ENCODE peak calls at places on chromosomes 16 and 17, in six cellular contexts. M is uterus; N is IMR-90; K is left ventricle myocardium inferior; C is CD4-positive, alpha-beta T cell; D is endodermal cell. L is an unnamed sample.
A peak's percentile ranks its signal among the peaks of the same experiment; 100 is the strongest.

GRCh38 chr16:48609453-48610023 is 442 bp downstream of the N4BP1 start:
- DNase-seq in K (peak; percentile 74), D (no peak), N (peak; percentile 54), M (no peak), C (peak; percentile 44), L (peak; percentile 65)

GRCh38 chr16:30382398-30383015 is at the start of gene SEPTIN1:
- DNase-seq in C (peak; percentile 77), K (no peak), D (no peak), M (no peak), N (no peak), L (no peak)

GRCh38 chr16:3570420-3571062 is 6.7 kb downstream of the NLRC3 start:
- DNase-seq in D (peak; percentile 81), K (no peak), N (no peak), C (no peak), M (no peak), L (no peak)

GRCh38 chr16:74984194-74984669 is 691 bp downstream of the WDR59 start:
- DNase-seq in D (no peak), M (no peak), C (no peak), N (peak; percentile 34), K (no peak), L (no peak)

GRCh38 chr17:48113201-48113676 is 5.7 kb downstream of the SNX11 start:
- DNase-seq in M (no peak), K (no peak), D (no peak), C (peak; percentile 61), N (no peak), L (no peak)

GRCh38 chr16:19113577-19114358 is at the start of gene ITPRIPL2:
- DNase-seq in K (peak; percentile 93), N (peak; percentile 85), M (peak; percentile 90), D (peak; percentile 86), C (no peak), L (peak; percentile 14)

GRCh38 chr16:58556678-58557077 is 41.4 kb downstream of the SETD6 start:
- DNase-seq in C (no peak), N (peak; percentile 43), M (no peak), K (no peak), D (no peak), L (no peak)

GRCh38 chr16:88633684-88634140 is 4.7 kb upstream of the IL17C start:
- DNase-seq in C (peak; percentile 27), N (peak; percentile 13), K (no peak), M (no peak), D (peak; percentile 90), L (no peak)

GRCh38 chr16:77675464-77676324 is 46.6 kb upstream of the NUDT7 start:
- DNase-seq in C (peak; percentile 47), N (peak; percentile 78), M (peak; percentile 51), D (peak; percentile 93), K (peak; percentile 32), L (peak; percentile 44)

GRCh38 chr17:48995332-48995870 is 1.8 kb upstream of the IGF2BP1 start:
- DNase-seq in D (peak; percentile 93), M (no peak), C (no peak), N (no peak), K (no peak), L (no peak)

GRCh38 chr16:29745853-29746345 is at the start of gene C16orf54:
- DNase-seq in N (no peak), K (peak; percentile 70), D (no peak), C (peak; percentile 92), M (peak; percentile 29), L (peak; percentile 5)

GRCh38 chr17:19443148-19443547 is 32.1 kb downstream of the RNF112 start:
- DNase-seq in D (no peak), K (no peak), M (no peak), N (no peak), C (no peak), L (no peak)

GRCh38 chr16:2531696-2532493 is 687 bp upstream of the CEMP1 start:
- DNase-seq in N (peak; percentile 95), M (peak; percentile 98), K (peak; percentile 99), D (peak; percentile 99), C (peak; percentile 96), L (peak; percentile 95)

GRCh38 chr17:42075789-42076188 is 22.5 kb downstream of the ZNF385C start:
- DNase-seq in D (no peak), C (no peak), K (no peak), N (no peak), M (no peak), L (no peak)

GRCh38 chr17:38539386-38539785 is 66.4 kb downstream of the SRCIN1 start:
- DNase-seq in K (no peak), D (no peak), M (no peak), C (no peak), N (no peak), L (no peak)

GRCh38 chr16:4690946-4691665 is 2.3 kb upstream of the NUDT16L1 start:
- DNase-seq in M (no peak), K (no peak), D (peak; percentile 48), C (no peak), N (no peak), L (no peak)

GRCh38 chr17:78787444-78787843 is 5.4 kb upstream of the CYTH1 start:
- DNase-seq in K (no peak), N (no peak), C (no peak), M (no peak), D (no peak), L (no peak)

GRCh38 chr17:72222971-72223370 is 102.2 kb downstream of the SOX9 start:
- DNase-seq in M (no peak), N (no peak), D (no peak), C (no peak), K (no peak), L (no peak)

GRCh38 chr17:48351916-48352332 is 78.1 kb downstream of the SKAP1 start:
- DNase-seq in C (no peak), N (peak; percentile 67), K (no peak), D (no peak), M (no peak), L (no peak)

GRCh38 chr17:49422714-49423113 is 8.0 kb upstream of the PHB1 start:
- DNase-seq in N (no peak), C (no peak), K (no peak), D (no peak), M (no peak), L (no peak)

GRCh38 chr16:85689285-85689949 is 663 bp upstream of the GINS2 start:
- DNase-seq in N (no peak), D (no peak), M (no peak), K (no peak), C (no peak), L (no peak)

GRCh38 chr17:66287911-66288310 is 14.5 kb upstream of the PRKCA start:
- DNase-seq in M (no peak), D (no peak), C (no peak), N (no peak), K (no peak), L (no peak)

GRCh38 chr16:67163164-67163902 is 1.2 kb upstream of the HSF4 start:
- DNase-seq in M (no peak), K (peak; percentile 68), D (peak; percentile 82), N (peak; percentile 35), C (peak; percentile 28), L (peak; percentile 82)

GRCh38 chr17:40484973-40485530 is 16.4 kb downstream of the TNS4 start:
- DNase-seq in N (no peak), M (no peak), C (no peak), K (no peak), D (no peak), L (no peak)
- H3K27ac ChIP-seq in N (peak overlapping the region; percentile 89), M (peak overlapping the region; percentile 86), C (no peak overlapping the region), K (no peak overlapping the region), D (no peak overlapping the region), L (no peak overlapping the region)

DNA sequence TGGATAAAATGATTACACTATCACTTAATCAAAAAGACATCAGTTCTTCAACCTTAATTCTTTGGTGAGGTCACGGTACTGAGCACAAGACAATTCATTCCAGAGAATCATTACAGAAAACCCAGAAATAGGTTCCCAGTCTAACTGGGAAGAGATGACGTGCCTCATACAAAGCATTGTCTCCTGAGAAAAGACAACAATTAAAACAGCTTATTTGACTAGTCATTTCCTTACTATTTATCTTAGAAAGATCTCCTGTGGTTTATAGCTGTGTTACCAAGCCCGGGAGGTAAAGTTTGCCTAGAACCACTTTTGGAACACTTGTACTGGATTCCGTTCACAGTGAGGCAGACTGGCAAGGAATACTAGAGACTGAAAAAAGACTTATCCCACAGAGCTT is 5.1 kb downstream of the PHF12 start:
- DNase-seq in M (no peak), D (no peak), K (no peak), N (peak; percentile 78), C (no peak), L (no peak)
- H3K27ac ChIP-seq in M (peak overlapping the region; percentile 22), D (no peak overlapping the region), K (peak overlapping the region; percentile 100), N (no peak overlapping the region), C (no peak overlapping the region), L (peak overlapping the region; percentile 31)

GRCh38 chr16:82638095-82638798 is 11.5 kb downstream of the CDH13 start:
- DNase-seq in N (peak; percentile 95), K (no peak), M (no peak), D (no peak), C (no peak), L (no peak)
- H3K27ac ChIP-seq in N (peak overlapping the region; percentile 90), K (peak overlapping the region; percentile 73), M (no peak overlapping the region), D (no peak overlapping the region), C (no peak overlapping the region), L (no peak overlapping the region)

GRCh38 chr17:80269405-80269807 is 8.8 kb downstream of the RNF213 start:
- DNase-seq in K (no peak), M (no peak), N (no peak), D (no peak), C (no peak), L (no peak)
- H3K27ac ChIP-seq in K (no peak overlapping the region), M (no peak overlapping the region), N (no peak overlapping the region), D (peak overlapping the region; percentile 96), C (no peak overlapping the region), L (no peak overlapping the region)

GRCh38 chr16:12079411-12079965 is 103.0 kb downstream of the SNX29 start:
- DNase-seq in C (no peak), N (no peak), D (no peak), K (no peak), M (no peak), L (no peak)
- H3K27ac ChIP-seq in C (peak overlapping the region; percentile 71), N (no peak overlapping the region), D (no peak overlapping the region), K (no peak overlapping the region), M (no peak overlapping the region), L (no peak overlapping the region)

GRCh38 chr17:76493505-76494167 is 7.6 kb downstream of the RHBDF2 start:
- DNase-seq in N (no peak), C (no peak), D (no peak), M (no peak), K (no peak), L (no peak)
- H3K27ac ChIP-seq in N (peak overlapping the region; percentile 46), C (peak overlapping the region; percentile 30), D (no peak overlapping the region), M (peak overlapping the region; percentile 47), K (peak overlapping the region; percentile 84), L (peak overlapping the region; percentile 82)

GRCh38 chr16:11201498-11202259 is 54.3 kb downstream of the SOCS1 start:
- DNase-seq in N (peak; percentile 93), D (peak; percentile 86), K (no peak), M (no peak), C (no peak), L (no peak)
- H3K27ac ChIP-seq in N (no peak overlapping the region), D (no peak overlapping the region), K (no peak overlapping the region), M (no peak overlapping the region), C (no peak overlapping the region), L (no peak overlapping the region)

DNA sequence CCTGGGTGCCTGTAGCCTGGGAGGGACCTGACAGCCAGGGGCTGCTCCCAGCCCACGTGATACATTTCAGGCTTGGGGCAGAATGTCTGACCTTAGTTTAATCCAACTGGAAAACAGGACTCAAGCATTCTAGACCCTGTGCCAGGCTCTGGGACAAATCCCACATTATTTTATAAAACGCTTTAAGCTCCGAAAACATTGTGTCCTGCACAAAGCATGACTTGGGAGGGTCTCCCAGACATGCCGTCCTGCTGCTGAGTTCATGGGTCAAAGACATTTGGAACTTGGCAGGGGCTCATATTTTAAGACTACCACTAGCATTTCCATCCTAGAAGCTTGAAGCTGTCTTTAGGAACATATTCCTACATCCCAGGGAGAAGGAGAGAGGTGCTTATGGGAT is 23.5 kb downstream of the XYLT1 start:
- DNase-seq in N (no peak), K (no peak), M (no peak), C (no peak), D (no peak), L (no peak)
- H3K27ac ChIP-seq in N (no peak overlapping the region), K (no peak overlapping the region), M (no peak overlapping the region), C (no peak overlapping the region), D (no peak overlapping the region), L (no peak overlapping the region)